ENCODE peak calls at places on chromosomes 4 and X, in five cellular contexts. One of them, this sample, is unnamed.

GRCh38 chr4:122746485-122746965 is 14.0 kb downstream of the BBS12 start:
- DNase-seq in lower leg skin: no peak
- DNase-seq in nephron progenitor cell: no peak
- DNase-seq in GM20000: no peak
- DNase-seq in cardiac muscle cell: peak; percentile 21
- DNase-seq in this sample: no peak

GRCh38 chr4:92021203-92021602 is 282.6 kb upstream of the GRID2 start:
- DNase-seq in GM20000: no peak
- DNase-seq in lower leg skin: no peak
- DNase-seq in nephron progenitor cell: no peak
- DNase-seq in cardiac muscle cell: no peak
- DNase-seq in this sample: no peak

GRCh38 chrX:6386837-6387236 is 148.1 kb downstream of the VCX3A start:
- DNase-seq in nephron progenitor cell: peak; percentile 13
- DNase-seq in GM20000: no peak
- DNase-seq in cardiac muscle cell: no peak
- DNase-seq in lower leg skin: no peak
- DNase-seq in this sample: no peak

GRCh38 chr4:157984285-157984911 is 188.4 kb downstream of the GASK1B start:
- DNase-seq in cardiac muscle cell: no peak
- DNase-seq in nephron progenitor cell: no peak
- DNase-seq in GM20000: no peak
- DNase-seq in lower leg skin: no peak
- DNase-seq in this sample: no peak

GRCh38 chrX:12820737-12821136 is 29.5 kb downstream of the PRPS2 start:
- DNase-seq in lower leg skin: no peak
- DNase-seq in nephron progenitor cell: no peak
- DNase-seq in cardiac muscle cell: no peak
- DNase-seq in GM20000: no peak
- DNase-seq in this sample: no peak

GRCh38 chrX:104351173-104351769 is 96.5 kb upstream of the ESX1 start:
- DNase-seq in lower leg skin: no peak
- DNase-seq in nephron progenitor cell: no peak
- DNase-seq in GM20000: no peak
- DNase-seq in cardiac muscle cell: peak; percentile 78
- DNase-seq in this sample: no peak

GRCh38 chr4:137635596-137635995 is 103.3 kb upstream of the PCDH18 start:
- DNase-seq in GM20000: no peak
- DNase-seq in cardiac muscle cell: peak; percentile 75
- DNase-seq in nephron progenitor cell: no peak
- DNase-seq in lower leg skin: no peak
- DNase-seq in this sample: no peak

GRCh38 chr4:130608121-130608520 is 1512.2 kb downstream of the C4orf33 start:
- DNase-seq in nephron progenitor cell: no peak
- DNase-seq in lower leg skin: no peak
- DNase-seq in GM20000: no peak
- DNase-seq in cardiac muscle cell: no peak
- DNase-seq in this sample: no peak

GRCh38 chr4:169810325-169811323 is 52.9 kb upstream of the HPF1 start:
- DNase-seq in cardiac muscle cell: peak; percentile 87
- DNase-seq in GM20000: peak; percentile 68
- DNase-seq in lower leg skin: peak; percentile 63
- DNase-seq in nephron progenitor cell: peak; percentile 30
- DNase-seq in this sample: no peak

GRCh38 chr4:40262079-40262528 is 65.3 kb downstream of the RHOH start:
- DNase-seq in GM20000: no peak
- DNase-seq in cardiac muscle cell: no peak
- DNase-seq in nephron progenitor cell: no peak
- DNase-seq in lower leg skin: no peak
- DNase-seq in this sample: no peak

GRCh38 chrX:134622056-134622812 is 36.0 kb downstream of the PLAC1 start:
- DNase-seq in lower leg skin: no peak
- DNase-seq in cardiac muscle cell: peak; percentile 89
- DNase-seq in nephron progenitor cell: no peak
- DNase-seq in GM20000: peak; percentile 19
- DNase-seq in this sample: no peak

GRCh38 chr4:74535471-74535870 is 90.5 kb downstream of the AREG start:
- DNase-seq in GM20000: no peak
- DNase-seq in nephron progenitor cell: no peak
- DNase-seq in cardiac muscle cell: no peak
- DNase-seq in lower leg skin: no peak
- DNase-seq in this sample: no peak

GRCh38 chr4:26782830-26783202 is 77.8 kb upstream of the STIM2 start:
- DNase-seq in GM20000: no peak
- DNase-seq in nephron progenitor cell: no peak
- DNase-seq in cardiac muscle cell: no peak
- DNase-seq in lower leg skin: no peak
- DNase-seq in this sample: no peak

GRCh38 chr4:105061136-105061696 is 85.5 kb upstream of the TET2 start:
- DNase-seq in nephron progenitor cell: no peak
- DNase-seq in lower leg skin: peak; percentile 29
- DNase-seq in GM20000: peak; percentile 44
- DNase-seq in cardiac muscle cell: peak; percentile 61
- DNase-seq in this sample: peak; percentile 76

GRCh38 chr4:79471309-79471708 is 63.3 kb upstream of the GK2 start:
- DNase-seq in nephron progenitor cell: no peak
- DNase-seq in lower leg skin: no peak
- DNase-seq in cardiac muscle cell: no peak
- DNase-seq in GM20000: no peak
- DNase-seq in this sample: no peak

GRCh38 chr4:23929248-23929647 is 39.4 kb upstream of the PPARGC1A start:
- DNase-seq in cardiac muscle cell: peak; percentile 8
- DNase-seq in lower leg skin: no peak
- DNase-seq in nephron progenitor cell: no peak
- DNase-seq in GM20000: no peak
- DNase-seq in this sample: no peak

GRCh38 chr4:74659576-74660411 is 134.5 kb downstream of the BTC start:
- DNase-seq in cardiac muscle cell: peak; percentile 99
- DNase-seq in GM20000: no peak
- DNase-seq in nephron progenitor cell: no peak
- DNase-seq in lower leg skin: peak; percentile 46
- DNase-seq in this sample: peak; percentile 72

GRCh38 chr4:94765653-94766052 is 7.9 kb downstream of the BMPR1B start:
- DNase-seq in nephron progenitor cell: no peak
- DNase-seq in cardiac muscle cell: no peak
- DNase-seq in lower leg skin: no peak
- DNase-seq in GM20000: no peak
- DNase-seq in this sample: no peak

GRCh38 chr4:12889054-12889453 is 595.1 kb downstream of the RAB28 start:
- DNase-seq in cardiac muscle cell: peak; percentile 11
- DNase-seq in lower leg skin: peak; percentile 28
- DNase-seq in GM20000: no peak
- DNase-seq in nephron progenitor cell: no peak
- DNase-seq in this sample: no peak

GRCh38 chrX:71183341-71183740 is 38.7 kb downstream of the NLGN3 start:
- DNase-seq in lower leg skin: no peak
- DNase-seq in GM20000: no peak
- DNase-seq in nephron progenitor cell: peak; percentile 12
- DNase-seq in cardiac muscle cell: peak; percentile 9
- DNase-seq in this sample: no peak

GRCh38 chr4:140152015-140152703 is 1.8 kb downstream of the MAML3 start:
- DNase-seq in GM20000: peak; percentile 73
- DNase-seq in nephron progenitor cell: peak; percentile 50
- DNase-seq in lower leg skin: peak; percentile 54
- DNase-seq in cardiac muscle cell: no peak
- DNase-seq in this sample: peak; percentile 63

GRCh38 chr4:37827030-37827705 is 682 bp downstream of the PGM2 start:
- DNase-seq in cardiac muscle cell: peak; percentile 48
- DNase-seq in GM20000: peak; percentile 45
- DNase-seq in lower leg skin: no peak
- DNase-seq in nephron progenitor cell: no peak
- DNase-seq in this sample: no peak
- TF ChIP-seq CTCF in cardiac muscle cell: no peak
- TF ChIP-seq CTCF in GM20000: no peak
- TF ChIP-seq CTCF in lower leg skin: no peak
- TF ChIP-seq CTCF in nephron progenitor cell: no peak
- TF ChIP-seq CTCF in this sample: no peak

GRCh38 chr4:76302856-76303438 is 3.6 kb upstream of the STBD1 start:
- DNase-seq in cardiac muscle cell: peak; percentile 38
- DNase-seq in GM20000: no peak
- DNase-seq in lower leg skin: no peak
- DNase-seq in nephron progenitor cell: no peak
- DNase-seq in this sample: no peak
- TF ChIP-seq CTCF in cardiac muscle cell: no peak
- TF ChIP-seq CTCF in GM20000: no peak
- TF ChIP-seq CTCF in lower leg skin: no peak
- TF ChIP-seq CTCF in nephron progenitor cell: no peak
- TF ChIP-seq CTCF in this sample: no peak

DNA sequence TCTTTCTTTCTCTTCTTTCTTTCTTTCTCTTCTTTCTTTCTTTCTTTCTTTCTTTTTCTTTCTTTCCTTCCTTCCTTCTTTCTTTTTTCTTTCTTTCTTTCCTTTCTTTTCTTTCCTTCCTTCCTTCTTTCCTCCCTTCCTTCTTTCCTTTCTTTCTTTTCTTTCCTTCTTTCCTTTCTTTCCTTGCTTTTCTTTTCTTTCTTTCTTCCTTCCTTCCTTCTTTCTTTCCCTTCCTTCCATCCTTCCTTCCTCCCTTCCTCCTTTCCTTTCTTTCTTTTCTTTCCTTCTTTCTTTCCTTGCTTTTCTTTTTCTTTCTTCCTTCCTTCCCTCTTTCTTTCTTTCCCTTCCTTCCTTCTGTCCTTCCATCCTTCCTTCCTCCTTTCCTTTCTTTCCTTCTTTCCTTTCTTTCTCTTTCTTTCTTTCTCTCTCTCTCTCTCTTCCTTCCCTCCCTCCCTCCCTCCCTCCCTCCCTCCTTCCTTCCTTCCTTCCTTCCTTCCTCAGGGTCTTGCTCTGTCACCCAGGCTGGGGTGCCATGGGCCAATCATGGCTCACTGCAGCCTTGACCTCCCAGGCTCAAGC is 13.6 kb upstream of the SPARCL1 start:
- DNase-seq in nephron progenitor cell: no peak
- DNase-seq in cardiac muscle cell: no peak
- DNase-seq in GM20000: no peak
- DNase-seq in lower leg skin: no peak
- DNase-seq in this sample: no peak
- TF ChIP-seq CTCF in nephron progenitor cell: no peak
- TF ChIP-seq CTCF in cardiac muscle cell: no peak
- TF ChIP-seq CTCF in GM20000: no peak
- TF ChIP-seq CTCF in lower leg skin: no peak
- TF ChIP-seq CTCF in this sample: no peak

DNA sequence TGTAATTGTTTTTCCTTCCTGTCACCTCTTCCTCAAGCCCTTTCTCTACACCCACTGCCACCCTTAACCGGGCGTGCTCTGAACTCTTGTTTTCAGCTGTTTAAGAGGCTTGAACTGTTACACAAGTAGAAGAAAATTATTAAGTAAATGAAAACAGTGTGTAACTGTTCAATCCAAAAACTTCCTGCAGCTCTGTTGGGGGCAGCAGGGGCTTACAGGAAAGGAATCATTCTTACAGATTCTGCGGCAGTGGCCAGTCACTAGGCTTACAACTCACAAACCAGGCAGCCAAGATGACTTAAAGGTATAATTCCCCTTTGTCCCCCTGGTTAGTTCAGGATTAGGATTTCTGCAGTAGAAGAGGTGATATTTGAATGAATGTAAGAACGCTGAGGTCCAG is 70.2 kb upstream of the ETNPPL start:
- DNase-seq in nephron progenitor cell: no peak
- DNase-seq in lower leg skin: no peak
- DNase-seq in cardiac muscle cell: peak; percentile 70
- DNase-seq in GM20000: no peak
- DNase-seq in this sample: no peak
- TF ChIP-seq CTCF in nephron progenitor cell: no peak
- TF ChIP-seq CTCF in lower leg skin: no peak
- TF ChIP-seq CTCF in cardiac muscle cell: peak; percentile 40
- TF ChIP-seq CTCF in GM20000: no peak
- TF ChIP-seq CTCF in this sample: no peak

GRCh38 chrX:926991-927390 is 285.5 kb downstream of the CRLF2 start:
- DNase-seq in GM20000: no peak
- DNase-seq in nephron progenitor cell: no peak
- DNase-seq in cardiac muscle cell: no peak
- DNase-seq in lower leg skin: no peak
- DNase-seq in this sample: no peak

GRCh38 chrX:925094-925493 is 287.4 kb downstream of the CRLF2 start:
- DNase-seq in cardiac muscle cell: no peak
- DNase-seq in GM20000: no peak
- DNase-seq in nephron progenitor cell: no peak
- DNase-seq in lower leg skin: no peak
- DNase-seq in this sample: no peak

GRCh38 chrX:928606-929005 is 283.8 kb downstream of the CRLF2 start:
- DNase-seq in GM20000: no peak
- DNase-seq in lower leg skin: no peak
- DNase-seq in nephron progenitor cell: no peak
- DNase-seq in cardiac muscle cell: no peak
- DNase-seq in this sample: no peak

GRCh38 chrX:926070-926469 is 286.4 kb downstream of the CRLF2 start:
- DNase-seq in lower leg skin: no peak
- DNase-seq in cardiac muscle cell: no peak
- DNase-seq in nephron progenitor cell: no peak
- DNase-seq in GM20000: no peak
- DNase-seq in this sample: no peak

DNA sequence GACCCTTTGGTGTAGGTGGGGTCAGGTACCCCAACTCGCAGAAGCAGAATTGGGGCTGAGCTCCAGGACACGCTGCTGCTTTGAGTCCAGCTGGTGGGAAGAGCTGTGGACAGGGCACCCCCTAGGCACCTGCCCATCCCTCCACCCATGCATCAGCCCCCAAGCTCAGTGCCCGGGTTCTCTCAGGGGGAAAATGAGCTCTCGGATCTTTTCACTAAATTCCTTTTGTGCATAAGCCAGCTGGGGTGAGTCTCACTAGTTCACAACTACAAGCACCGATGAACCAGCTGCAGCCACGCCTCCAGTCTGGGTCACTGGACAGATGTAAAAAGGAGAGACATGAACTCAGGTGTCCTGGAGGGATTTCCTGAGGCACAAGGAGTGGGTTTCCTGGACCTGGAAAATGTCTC is 286.8 kb downstream of the CRLF2 start:
- DNase-seq in GM20000: no peak
- DNase-seq in lower leg skin: peak; percentile 5
- DNase-seq in cardiac muscle cell: no peak
- DNase-seq in nephron progenitor cell: no peak
- DNase-seq in this sample: no peak
- TF ChIP-seq CTCF in GM20000: no peak
- TF ChIP-seq CTCF in lower leg skin: no peak
- TF ChIP-seq CTCF in cardiac muscle cell: no peak
- TF ChIP-seq CTCF in nephron progenitor cell: no peak
- TF ChIP-seq CTCF in this sample: no peak

DNA sequence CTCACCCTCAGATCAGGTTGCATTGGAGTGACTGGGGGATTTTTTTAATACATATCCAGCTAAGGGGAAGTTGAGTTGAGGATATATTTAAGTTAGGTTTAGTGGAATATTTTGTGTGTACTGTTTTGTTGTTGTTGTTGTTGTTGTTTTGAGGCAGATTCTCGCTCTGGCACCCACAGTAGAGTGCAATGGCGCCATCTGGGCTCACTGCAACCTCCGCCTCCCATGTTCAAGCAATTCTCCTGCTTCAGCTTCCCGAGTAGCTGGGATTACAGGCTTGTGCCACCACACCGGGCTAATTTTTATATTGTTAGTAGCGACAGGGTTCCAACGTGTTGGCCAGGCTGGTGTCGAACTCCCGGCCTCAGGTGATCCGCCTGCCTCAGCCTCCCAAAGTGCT is 38.6 kb upstream of the ATP6AP2 start:
- DNase-seq in GM20000: no peak
- DNase-seq in nephron progenitor cell: no peak
- DNase-seq in lower leg skin: no peak
- DNase-seq in cardiac muscle cell: no peak
- DNase-seq in this sample: no peak
- TF ChIP-seq CTCF in GM20000: no peak
- TF ChIP-seq CTCF in nephron progenitor cell: no peak
- TF ChIP-seq CTCF in lower leg skin: no peak
- TF ChIP-seq CTCF in cardiac muscle cell: no peak
- TF ChIP-seq CTCF in this sample: no peak